ENCODE peak calls at places on chromosomes 1 and 21, in five cellular contexts. E is neural crest cell; V is stimulated activated naive CD4-positive, alpha-beta T cell; G is activated T-cell treated with anti-CD3 and anti-CD28 coated beads, Interleukin-2, amount 50 U/mL, for 72 hours; N is EL. X is an unnamed sample.

GRCh38 chr1:153612755-153613331 is at the start of gene S100A16:
- DNase-seq in E (no peak), V (no peak), G (no peak), N (peak), X (peak)

GRCh38 chr1:73899311-73899710 is 298.7 kb downstream of the LRRIQ3 start:
- DNase-seq in E (no peak), V (no peak), G (no peak), N (no peak), X (no peak)

GRCh38 chr1:226443439-226443838 is 35.5 kb upstream of the PARP1 start:
- DNase-seq in E (no peak), V (no peak), G (no peak), N (peak), X (no peak)

GRCh38 chr21:29351691-29352090 is 53.0 kb downstream of the BACH1 start:
- DNase-seq in E (no peak), V (no peak), G (no peak), N (peak), X (no peak)

GRCh38 chr1:48523541-48523940 is 51.5 kb upstream of the SPATA6 start:
- DNase-seq in E (no peak), V (no peak), G (no peak), N (no peak), X (no peak)

GRCh38 chr1:56301791-56302190 is 277.6 kb downstream of the PLPP3 start:
- DNase-seq in E (no peak), V (no peak), G (no peak), N (peak), X (no peak)

GRCh38 chr1:234089396-234089795 is 184.9 kb downstream of the SLC35F3 start:
- DNase-seq in E (no peak), V (no peak), G (no peak), N (no peak), X (no peak)

GRCh38 chr1:19798486-19799232 is 1.1 kb downstream of the TMCO4 start:
- DNase-seq in E (no peak), V (no peak), G (no peak), N (no peak), X (no peak)

GRCh38 chr1:61253059-61253735 is 170.8 kb downstream of the NFIA start:
- DNase-seq in E (no peak), V (no peak), G (no peak), N (peak), X (no peak)

GRCh38 chr1:204115128-204115527 is 36.7 kb downstream of the ETNK2 start:
- DNase-seq in E (no peak), V (no peak), G (no peak), N (no peak), X (no peak)

GRCh38 chr1:30109853-30110252 is 613.5 kb downstream of the MATN1 start:
- DNase-seq in E (no peak), V (no peak), G (no peak), N (peak), X (no peak)

GRCh38 chr1:31712625-31713024 is 8.8 kb upstream of the COL16A1 start:
- DNase-seq in E (no peak), V (no peak), G (no peak), N (peak), X (no peak)

GRCh38 chr1:228015276-228016180 is 8.7 kb downstream of the WNT3A start:
- DNase-seq in E (no peak), V (no peak), G (no peak), N (peak), X (peak)

GRCh38 chr1:204941415-204942338 is 71.0 kb downstream of the NFASC start:
- DNase-seq in E (peak), V (no peak), G (peak), N (peak), X (peak)

GRCh38 chr1:224519874-224520273 is 85.3 kb upstream of the WDR26 start:
- DNase-seq in E (no peak), V (no peak), G (no peak), N (no peak), X (no peak)